ENCODE peak calls at places on chromosomes 7 and 10, in six cellular contexts. T, S, E, U, D and Y are unnamed samples.

GRCh38 chr10:14409856-14410458 is 79.2 kb upstream of the FRMD4A start:
- DNase-seq in T (no peak), S (no peak), E (no peak), U (no peak), D (no peak), Y (no peak)

GRCh38 chr10:99292159-99292558 is 37.0 kb upstream of the CNNM1 start:
- DNase-seq in T (no peak), S (no peak), E (no peak), U (no peak), D (no peak), Y (no peak)

GRCh38 chr7:18834574-18835361 is 282.7 kb downstream of the TWIST1 start:
- DNase-seq in T (no peak), S (no peak), E (no peak), U (no peak), D (no peak), Y (no peak)

GRCh38 chr10:124341768-124342135 is 77.0 kb downstream of the OAT start:
- DNase-seq in T (peak), S (peak), E (no peak), U (no peak), D (no peak), Y (peak)

GRCh38 chr7:32070406-32071360 is at the start of gene PDE1C:
- DNase-seq in T (no peak), S (no peak), E (peak), U (no peak), D (peak), Y (no peak)

GRCh38 chr7:28110427-28111012 is 70.1 kb downstream of the JAZF1 start:
- DNase-seq in T (no peak), S (no peak), E (no peak), U (no peak), D (no peak), Y (no peak)

GRCh38 chr10:11907914-11908313 is 84.8 kb downstream of the PROSER2 start:
- DNase-seq in T (no peak), S (no peak), E (no peak), U (no peak), D (no peak), Y (no peak)

GRCh38 chr7:47154781-47155180 is 427.1 kb downstream of the TNS3 start:
- DNase-seq in T (no peak), S (no peak), E (no peak), U (no peak), D (no peak), Y (no peak)

GRCh38 chr7:16264036-16264435 is 157.3 kb downstream of the CRPPA start:
- DNase-seq in T (no peak), S (no peak), E (no peak), U (no peak), D (no peak), Y (no peak)

GRCh38 chr10:74750848-74751274 is 75.5 kb upstream of the KAT6B start:
- DNase-seq in T (no peak), S (peak), E (no peak), U (no peak), D (peak), Y (no peak)

DNA sequence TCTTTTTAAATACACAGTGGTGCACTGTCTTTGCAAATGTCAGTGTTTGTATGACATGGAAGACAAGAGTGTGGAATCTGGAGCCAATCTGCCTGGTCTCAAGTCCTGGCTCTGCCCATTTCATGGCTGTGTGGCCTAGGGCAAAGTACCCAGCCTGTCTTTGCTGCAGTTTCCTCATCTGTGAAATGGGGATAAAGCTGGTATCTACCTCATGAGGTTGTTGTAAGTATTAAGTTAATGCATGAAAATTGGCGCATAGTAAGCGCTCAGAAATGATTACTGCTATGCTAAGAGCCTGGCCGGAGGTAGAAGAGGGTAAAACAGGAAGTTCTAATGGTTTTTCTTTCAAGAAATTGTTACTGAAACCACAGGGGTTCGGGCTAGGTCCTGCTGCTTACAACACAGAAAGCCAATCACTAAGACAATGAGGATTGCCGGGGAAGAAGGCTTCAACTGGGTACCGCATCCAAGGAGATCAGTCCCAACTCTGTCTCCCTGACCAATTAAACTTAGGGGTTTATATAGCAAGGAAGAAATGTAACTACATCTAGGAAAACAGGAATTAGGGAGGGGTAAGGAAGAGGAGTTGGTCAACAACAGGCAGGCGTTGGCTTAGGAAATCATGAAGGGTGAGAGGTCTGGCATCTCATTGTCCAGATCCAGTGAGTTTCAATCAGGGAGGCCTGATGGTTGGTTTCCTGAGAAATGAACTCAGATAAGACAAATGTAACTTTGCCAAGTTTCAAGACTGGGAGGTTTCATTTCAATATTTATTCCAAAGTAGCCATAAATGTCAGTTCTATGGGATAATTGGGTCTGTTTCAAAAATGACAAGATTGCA is 56.9 kb downstream of the CHST3 start:
- DNase-seq in T (no peak), S (no peak), E (no peak), U (no peak), D (no peak), Y (no peak)
- TF ChIP-seq GABPA in T (no peak), S (no peak), E (no peak), U (no peak), D (no peak), Y (no peak)

DNA sequence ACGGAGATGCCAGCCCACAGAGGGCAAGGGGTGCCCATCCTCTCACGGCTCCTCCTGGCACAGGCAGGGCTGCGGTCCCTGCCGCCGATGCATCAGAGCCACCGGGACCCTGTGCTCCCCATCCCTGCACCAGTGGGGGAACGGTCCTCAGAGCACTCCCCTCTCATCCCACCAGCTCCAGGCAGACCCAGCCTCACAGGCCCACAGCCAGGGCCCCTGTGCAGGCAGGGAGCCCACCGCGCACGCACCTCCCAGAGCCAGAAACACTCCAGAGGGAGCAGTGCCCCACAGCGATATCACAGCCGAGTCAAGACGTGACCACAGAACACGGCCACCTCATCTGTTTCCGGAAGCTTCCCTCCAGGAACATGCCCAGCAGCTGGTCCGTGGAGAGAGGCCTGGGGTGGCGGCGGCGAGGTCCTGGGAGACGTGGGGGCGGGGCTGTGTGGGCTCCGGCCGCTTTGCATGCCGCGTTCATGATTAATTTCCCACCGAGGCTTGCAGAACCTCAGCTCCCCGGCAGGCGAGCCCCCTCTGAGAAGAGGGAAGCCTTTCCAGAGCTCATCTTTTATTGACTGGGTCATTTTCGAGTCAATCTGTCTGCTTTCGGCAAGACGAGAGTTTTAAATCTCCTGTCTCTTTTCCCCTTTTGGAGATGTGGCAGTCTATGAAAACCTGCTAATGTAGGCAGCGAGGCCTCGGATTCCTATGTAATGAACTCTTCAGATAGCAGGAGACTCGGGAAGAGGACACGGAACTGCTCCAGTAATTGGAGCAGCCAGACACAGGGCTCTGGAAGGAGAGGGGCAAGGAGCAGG is 242.6 kb downstream of the ELFN1 start:
- DNase-seq in T (no peak), S (no peak), E (no peak), U (no peak), D (no peak), Y (no peak)
- TF ChIP-seq CTCF in T (no peak), S (no peak), E (no peak), U (no peak), D (no peak), Y (no peak)

DNA sequence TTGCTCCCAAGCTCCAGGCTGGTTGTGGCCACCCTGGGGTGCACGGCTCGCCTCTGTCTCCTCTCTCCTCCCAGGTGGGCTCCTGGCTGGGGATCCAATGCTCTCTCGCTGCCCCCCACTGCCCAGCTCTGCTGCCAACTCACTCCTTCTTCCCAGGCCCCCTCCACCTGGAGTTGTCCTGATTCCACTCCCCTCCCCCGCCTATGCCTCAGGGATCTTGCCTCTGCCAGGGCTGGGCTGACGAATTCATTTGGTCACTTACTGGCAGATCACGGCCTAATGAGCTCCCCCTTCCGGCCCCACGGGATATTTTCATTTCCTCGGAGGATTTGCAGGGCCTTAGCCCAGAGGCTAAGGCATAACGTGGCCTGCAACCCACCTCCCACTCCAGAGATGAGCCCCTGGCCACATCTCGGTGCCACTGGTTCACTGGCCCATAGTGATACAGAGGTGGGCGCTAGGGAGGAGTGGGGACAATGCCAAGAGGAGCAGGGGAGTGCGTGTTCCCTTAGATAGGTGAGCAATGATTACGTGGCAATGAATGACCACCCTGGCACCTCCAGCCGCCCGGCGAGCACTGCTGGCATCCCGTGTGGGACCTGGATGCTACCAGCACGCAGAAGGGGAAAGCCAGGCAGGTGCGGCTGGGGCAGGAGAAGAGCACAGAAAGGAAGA is 344.6 kb upstream of the SHH start:
- DNase-seq in T (peak), S (no peak), E (peak), U (peak), D (peak), Y (no peak)
- TF ChIP-seq GABPA in T (no peak), S (no peak), E (no peak), U (no peak), D (no peak), Y (no peak)

DNA sequence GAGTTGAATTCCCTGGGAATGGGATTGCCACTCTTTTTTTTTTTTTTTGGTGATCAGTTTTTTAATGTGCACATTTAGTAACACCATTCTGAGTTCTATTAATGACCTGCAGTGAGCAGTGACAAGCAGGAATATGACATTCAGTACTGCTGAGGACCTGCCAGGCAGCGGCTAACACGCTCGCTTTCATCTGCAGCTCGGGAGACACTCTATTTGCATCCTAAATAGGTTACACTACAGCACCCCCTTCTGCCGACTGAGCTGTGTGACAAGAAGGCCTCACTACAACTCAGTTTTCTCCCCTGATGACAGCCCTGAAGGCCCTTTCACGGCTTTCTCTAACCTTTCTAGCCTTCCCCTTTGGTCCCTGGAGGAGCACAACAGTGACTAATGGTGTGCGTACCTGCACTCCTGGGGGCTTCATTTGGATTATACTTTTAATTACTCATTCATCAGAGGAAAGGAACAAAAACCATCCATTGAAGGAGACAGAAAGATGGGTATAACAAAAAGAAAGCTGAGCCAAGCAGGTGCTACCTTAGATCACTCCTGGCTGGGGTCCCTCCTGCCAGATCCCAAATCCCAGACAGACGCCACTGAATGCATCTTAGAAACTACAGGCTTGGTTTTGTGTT is 872.4 kb downstream of the LRMDA start:
- DNase-seq in T (no peak), S (no peak), E (peak), U (peak), D (peak), Y (peak)
- TF ChIP-seq CTCF in T (peak), S (peak), E (peak), U (peak), D (peak), Y (peak)

GRCh38 chr7:105019269-105019668 is 5.3 kb downstream of the KMT2E start:
- DNase-seq in T (no peak), S (no peak), E (no peak), U (no peak), D (no peak), Y (no peak)

GRCh38 chr7:105016083-105017075 is 2.4 kb downstream of the KMT2E start:
- DNase-seq in T (no peak), S (no peak), E (no peak), U (no peak), D (no peak), Y (no peak)

GRCh38 chr7:105015631-105015965 is 1.6 kb downstream of the KMT2E start:
- DNase-seq in T (peak), S (no peak), E (peak), U (no peak), D (no peak), Y (no peak)

GRCh38 chr7:105014725-105015630 is 973 bp downstream of the KMT2E start:
- DNase-seq in T (peak), S (no peak), E (peak), U (peak), D (peak), Y (peak)

GRCh38 chr7:105017263-105018051 is 3.5 kb downstream of the KMT2E start:
- DNase-seq in T (no peak), S (no peak), E (no peak), U (no peak), D (no peak), Y (no peak)
- TF ChIP-seq GABPA in T (no peak), S (no peak), E (no peak), U (no peak), D (no peak), Y (no peak)

DNA sequence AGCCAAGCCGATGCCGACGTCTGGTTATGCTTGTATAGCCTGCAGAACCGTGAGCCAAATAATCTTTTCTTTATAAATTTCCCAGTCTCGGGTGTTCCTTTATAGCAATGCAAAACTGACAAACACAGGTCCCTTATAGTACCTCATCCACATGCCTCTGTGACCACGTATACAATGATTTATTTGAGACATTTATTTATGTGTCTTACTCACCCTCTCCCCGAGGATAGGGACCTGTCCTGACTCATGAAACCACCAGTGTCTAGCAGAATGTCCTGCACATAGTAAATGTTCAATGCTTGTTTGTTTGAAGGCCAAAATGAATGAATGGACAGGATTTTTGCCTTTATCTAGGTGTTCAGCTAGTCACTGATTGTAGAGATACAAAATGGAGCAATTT is 147.9 kb upstream of the FZD8 start:
- DNase-seq in T (no peak), S (no peak), E (no peak), U (no peak), D (no peak), Y (no peak)
- TF ChIP-seq CTCF in T (no peak), S (no peak), E (no peak), U (no peak), D (no peak), Y (no peak)

DNA sequence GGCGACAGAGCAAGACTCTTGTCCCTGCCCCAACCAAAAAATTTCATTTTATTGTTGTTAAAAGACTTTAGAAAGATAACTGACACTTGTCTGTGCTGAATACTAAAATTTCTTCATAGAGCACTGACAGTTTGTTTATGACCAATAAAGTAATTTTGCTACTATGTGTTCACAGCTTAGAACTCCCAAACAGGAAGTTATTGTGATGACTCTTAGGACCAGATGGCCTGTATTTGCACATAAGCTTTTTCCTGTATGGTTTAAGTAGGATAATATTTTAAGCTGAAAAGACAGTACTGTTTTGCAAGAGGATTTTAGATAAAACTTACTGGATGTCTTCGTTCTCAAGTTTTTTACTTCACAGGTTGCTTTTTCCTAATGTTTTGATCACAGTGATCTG is 80.7 kb downstream of the MMRN2 start:
- DNase-seq in T (no peak), S (no peak), E (no peak), U (no peak), D (no peak), Y (peak)
- TF ChIP-seq GABPA in T (no peak), S (no peak), E (no peak), U (no peak), D (no peak), Y (no peak)

GRCh38 chr7:45721949-45722598 is 147.9 kb downstream of the ADCY1 start:
- DNase-seq in T (no peak), S (no peak), E (peak), U (no peak), D (no peak), Y (no peak)
- TF ChIP-seq CTCF in T (peak), S (no peak), E (peak), U (no peak), D (no peak), Y (no peak)